ENCODE peak calls at places on chromosomes 12 and 14, in ten cellular contexts. B, Q, J, W, L, I, H, U, V and S are unnamed samples.
A peak's percentile ranks its signal among the peaks of the same experiment; 100 is the strongest.

GRCh38 chr14:95318399-95318834 is 1.3 kb downstream of the CLMN start:
- DNase-seq in B (no peak), Q (no peak), J (no peak), W (no peak), L (no peak), I (no peak), H (no peak), U (no peak), V (no peak), S (no peak)

GRCh38 chr14:24130380-24130716 is at the start of gene FITM1:
- DNase-seq in B (no peak), Q (no peak), J (no peak), W (no peak), L (no peak), I (peak; percentile 28), H (no peak), U (no peak), V (no peak), S (no peak)

GRCh38 chr12:85310456-85311076 is 30.5 kb downstream of the ALX1 start:
- DNase-seq in B (no peak), Q (no peak), J (peak; percentile 35), W (no peak), L (no peak), I (no peak), H (peak; percentile 36), U (no peak), V (no peak), S (peak; percentile 13)

GRCh38 chr14:32933623-32933942 is 5.1 kb upstream of the NPAS3 start:
- DNase-seq in B (no peak), Q (no peak), J (peak; percentile 23), W (no peak), L (no peak), I (no peak), H (peak; percentile 24), U (no peak), V (no peak), S (no peak)

GRCh38 chr14:49621114-49621881 is 699 bp downstream of the MGAT2 start:
- DNase-seq in B (peak; percentile 48), Q (no peak), J (peak; percentile 65), W (peak; percentile 64), L (no peak), I (no peak), H (peak; percentile 42), U (no peak), V (peak; percentile 63), S (peak; percentile 80)

GRCh38 chr12:67697981-67698380 is 49.4 kb downstream of the DYRK2 start:
- DNase-seq in B (no peak), Q (no peak), J (no peak), W (no peak), L (no peak), I (no peak), H (peak; percentile 45), U (no peak), V (no peak), S (no peak)

GRCh38 chr14:69226178-69226577 is 33.8 kb upstream of the GALNT16 start:
- DNase-seq in B (no peak), Q (no peak), J (peak; percentile 74), W (no peak), L (no peak), I (peak; percentile 65), H (peak; percentile 78), U (no peak), V (no peak), S (no peak)

GRCh38 chr12:26513357-26514043 is 318.1 kb downstream of the SSPN start:
- DNase-seq in B (no peak), Q (no peak), J (no peak), W (no peak), L (no peak), I (no peak), H (no peak), U (no peak), V (no peak), S (no peak)

GRCh38 chr14:61475316-61475715 is 153.9 kb downstream of the PRKCH start:
- DNase-seq in B (no peak), Q (peak; percentile 89), J (peak; percentile 89), W (no peak), L (no peak), I (peak; percentile 75), H (peak; percentile 87), U (peak; percentile 64), V (peak; percentile 65), S (peak; percentile 63)